ENCODE peak calls at places on chromosomes 4 and X, in six cellular contexts. Z is sigmoid colon, S is GM23338, A is stomach, K is Panc1, J is endothelial cell of umbilical vein. W is an unnamed sample.

GRCh38 chr4:76307670-76308014 is 1.1 kb downstream of the STBD1 start:
- DNase-seq in K (no peak), Z (no peak), A (peak), S (no peak), J (no peak), W (no peak)

GRCh38 chr4:184248216-184248615 is 30.5 kb upstream of the ENPP6 start:
- DNase-seq in K (no peak), Z (no peak), J (no peak), S (no peak), A (no peak), W (no peak)

GRCh38 chr4:120052840-120053239 is 13.8 kb downstream of the MAD2L1 start:
- DNase-seq in J (peak), K (no peak), Z (peak), S (no peak), A (no peak), W (peak)

GRCh38 chr4:150033937-150034336 is 44.3 kb upstream of the DCLK2 start:
- DNase-seq in A (peak), K (no peak), J (peak), S (no peak), Z (no peak), W (no peak)

GRCh38 chr4:54067163-54067562 is 2.8 kb upstream of the CHIC2 start:
- DNase-seq in A (peak), K (no peak), S (no peak), J (peak), Z (peak), W (no peak)

GRCh38 chrX:42117318-42117717 is 194.0 kb upstream of the CASK start:
- DNase-seq in J (no peak), Z (no peak), A (no peak), K (no peak), S (no peak), W (no peak)

GRCh38 chr4:188780686-188781085 is 641.4 kb downstream of the TRIML1 start:
- DNase-seq in K (no peak), Z (no peak), J (no peak), S (no peak), A (no peak), W (no peak)

GRCh38 chr4:39873823-39874222 is 103.9 kb downstream of the PDS5A start:
- DNase-seq in J (no peak), K (no peak), A (no peak), Z (no peak), S (no peak), W (no peak)

GRCh38 chr4:125762537-125762936 is 447.8 kb downstream of the FAT4 start:
- DNase-seq in Z (no peak), J (no peak), S (peak), A (no peak), K (no peak), W (no peak)

GRCh38 chrX:136450050-136450830 is 37.5 kb upstream of the BRS3 start:
- DNase-seq in J (no peak), S (no peak), K (no peak), A (no peak), Z (no peak), W (no peak)

GRCh38 chrX:39067866-39068265 is 266.6 kb downstream of the MID1IP1 start:
- DNase-seq in J (no peak), K (no peak), S (no peak), A (no peak), Z (no peak), W (no peak)

GRCh38 chrX:45903781-45904201 is 641.4 kb downstream of the ZNF674 start:
- DNase-seq in S (peak), K (no peak), Z (no peak), J (peak), A (no peak), W (no peak)

GRCh38 chrX:13694359-13694758 is 5.4 kb downstream of the RAB9A start:
- DNase-seq in A (no peak), K (no peak), Z (no peak), J (no peak), S (no peak), W (no peak)

GRCh38 chr4:189921058-189921457 is 19.6 kb upstream of the FRG1 start:
- DNase-seq in A (no peak), J (no peak), K (no peak), S (no peak), Z (no peak), W (no peak)

GRCh38 chr4:152211936-152212675 is 323.8 kb downstream of the FBXW7 start:
- DNase-seq in Z (no peak), S (no peak), J (no peak), K (no peak), A (no peak), W (no peak)

GRCh38 chr4:83535520-83535944 is 376 bp upstream of the GPAT3 start:
- DNase-seq in J (peak), Z (peak), K (no peak), A (peak), S (peak), W (no peak)

GRCh38 chr4:103075894-103076776 is at the start of gene SLC9B2:
- DNase-seq in Z (peak), A (peak), J (peak), S (peak), K (no peak), W (no peak)

GRCh38 chr4:86011117-86011516 is 348.7 kb downstream of the MAPK10 start:
- DNase-seq in S (no peak), A (no peak), K (no peak), J (peak), Z (no peak), W (no peak)

GRCh38 chr4:117085185-117085701 is at the start of gene TRAM1L1:
- DNase-seq in K (no peak), Z (peak), A (peak), J (peak), S (peak), W (no peak)

GRCh38 chr4:52507774-52508173 is 151.3 kb downstream of the USP46 start:
- DNase-seq in Z (no peak), K (no peak), S (no peak), A (no peak), J (no peak), W (no peak)

GRCh38 chr4:139672215-139672614 is 6.6 kb downstream of the MGST2 start:
- DNase-seq in K (no peak), S (no peak), Z (no peak), J (no peak), A (no peak), W (no peak)

GRCh38 chr4:8182858-8183725 is 16.0 kb upstream of the SH3TC1 start:
- DNase-seq in A (peak), S (no peak), Z (peak), K (no peak), J (peak), W (no peak)

GRCh38 chr4:21768349-21769310 is 179.9 kb downstream of the KCNIP4 start:
- DNase-seq in Z (no peak), S (peak), A (no peak), J (peak), K (peak), W (no peak)

GRCh38 chrX:1658083-1658463 is 43.2 kb downstream of the ASMT start:
- DNase-seq in K (no peak), S (no peak), A (no peak), J (no peak), Z (no peak), W (no peak)

GRCh38 chr4:171265190-171265818 is 547.9 kb upstream of the GALNTL6 start:
- DNase-seq in S (no peak), J (no peak), Z (no peak), K (no peak), A (no peak), W (no peak)

GRCh38 chr4:119525005-119525749 is 103.4 kb downstream of the PDE5A start:
- DNase-seq in J (peak), K (peak), A (no peak), Z (no peak), S (no peak), W (no peak)

GRCh38 chrX:6053126-6053625 is 175.5 kb downstream of the NLGN4X start:
- DNase-seq in K (no peak), A (no peak), Z (no peak), J (no peak), S (no peak), W (no peak)

GRCh38 chrX:17078031-17078730 is 131.7 kb downstream of the REPS2 start:
- DNase-seq in Z (no peak), K (no peak), J (peak), A (no peak), S (no peak), W (no peak)

GRCh38 chrX:154542723-154543424 is 3.8 kb downstream of the G6PD start:
- DNase-seq in J (no peak), S (no peak), K (no peak), Z (no peak), A (no peak), W (no peak)

GRCh38 chr4:56618734-56619133 is 62.4 kb downstream of the HOPX start:
- DNase-seq in J (no peak), S (no peak), A (no peak), Z (no peak), K (no peak), W (no peak)

GRCh38 chrX:20362268-20363002 is 95.7 kb upstream of the RPS6KA3 start:
- DNase-seq in J (peak), A (no peak), K (no peak), S (no peak), Z (no peak), W (no peak)

GRCh38 chr4:93478805-93479204 is 349.7 kb upstream of the ATOH1 start:
- DNase-seq in S (no peak), A (no peak), J (no peak), K (no peak), Z (no peak), W (no peak)

GRCh38 chr4:140236649-140237160 is 82.7 kb upstream of the MAML3 start:
- DNase-seq in S (no peak), A (no peak), K (no peak), J (no peak), Z (no peak), W (no peak)

GRCh38 chr4:183897193-183897592 is 7.9 kb upstream of the STOX2 start:
- DNase-seq in K (no peak), A (no peak), Z (no peak), J (no peak), S (no peak), W (no peak)

GRCh38 chrX:13590914-13591313 is 21.5 kb downstream of the EGFL6 start:
- DNase-seq in Z (no peak), S (no peak), J (no peak), A (no peak), K (no peak), W (no peak)

GRCh38 chr4:61938250-61938846 is 738.2 kb downstream of the ADGRL3 start:
- DNase-seq in S (peak), A (no peak), J (no peak), Z (no peak), K (no peak), W (no peak)

GRCh38 chrX:70954871-70955270 is 24.0 kb upstream of the SLC7A3 start:
- DNase-seq in A (no peak), K (no peak), Z (no peak), J (no peak), S (no peak), W (no peak)

GRCh38 chrX:130716822-130717405 is 186.1 kb downstream of the ENOX2 start:
- DNase-seq in S (no peak), A (no peak), K (no peak), J (no peak), Z (no peak), W (no peak)

GRCh38 chr4:142091085-142091513 is 454.7 kb downstream of the IL15 start:
- DNase-seq in J (peak), S (no peak), K (no peak), Z (no peak), A (no peak), W (no peak)
- H3K27ac ChIP-seq in J (peak), S (no peak), K (peak), Z (peak), A (no peak), W (no peak)

GRCh38 chr4:107248571-107248970 is 212.5 kb upstream of the DKK2 start:
- DNase-seq in A (no peak), S (no peak), J (no peak), Z (no peak), K (no peak), W (no peak)

GRCh38 chr4:107247738-107248137 is 211.6 kb upstream of the DKK2 start:
- DNase-seq in Z (peak), S (no peak), K (no peak), J (no peak), A (no peak), W (no peak)

GRCh38 chr4:107243141-107243779 is 207.1 kb upstream of the DKK2 start:
- DNase-seq in Z (peak), S (no peak), A (no peak), J (no peak), K (no peak), W (no peak)
- TF ChIP-seq POLR2AphosphoS5 in Z (peak), S (no peak), A (no peak), J (no peak), K (no peak), W (no peak)

GRCh38 chr4:145797278-145797677 is 117.3 kb downstream of the C4orf51 start:
- DNase-seq in S (no peak), Z (no peak), K (no peak), A (no peak), J (no peak), W (no peak)
- H3K27ac ChIP-seq in S (peak), Z (no peak), K (no peak), A (no peak), J (no peak), W (no peak)

GRCh38 chrX:40248822-40249221 is 151.1 kb upstream of the BCOR start:
- DNase-seq in Z (no peak), K (no peak), J (no peak), S (no peak), A (no peak), W (no peak)
- TF ChIP-seq POLR2AphosphoS5 in Z (no peak), K (no peak), J (no peak), S (no peak), A (no peak), W (no peak)

GRCh38 chr4:95469617-95470016 is 79.2 kb downstream of the UNC5C start:
- DNase-seq in J (no peak), S (no peak), Z (no peak), K (no peak), A (no peak), W (no peak)
- H3K27ac ChIP-seq in J (no peak), S (no peak), Z (no peak), K (no peak), A (no peak), W (no peak)

GRCh38 chrX:119943185-119943988 is at the start of gene NKAP:
- DNase-seq in K (peak), Z (peak), J (peak), A (peak), S (peak), W (peak)
- TF ChIP-seq POLR2AphosphoS5 in K (peak), Z (peak), J (peak), A (peak), S (peak), W (peak)